ENCODE peak calls at places on chromosomes 1 and 21, in seven cellular contexts. I is tibial nerve, Y is mesenchymal stem cell, U is MM.1S, F is right lobe of liver, L is ascending aorta, N is A549. O is an unnamed sample.

GRCh38 chr1:236147068-236147467 is 4.7 kb downstream of the GPR137B start:
- DNase-seq in I (peak; percentile 21), Y (no peak), U (no peak), F (no peak), L (no peak), N (no peak), O (no peak)

GRCh38 chr1:30325085-30325935 is 398.1 kb downstream of the MATN1 start:
- DNase-seq in I (no peak), Y (no peak), U (no peak), F (no peak), L (peak; percentile 34), N (no peak), O (no peak)

GRCh38 chr1:44031051-44031899 is at the start of gene SLC6A9:
- DNase-seq in I (peak; percentile 18), Y (peak; percentile 80), U (peak; percentile 53), F (peak; percentile 55), L (peak; percentile 81), N (no peak), O (peak; percentile 84)

GRCh38 chr1:225896937-225897549 is 8.1 kb upstream of the LEFTY1 start:
- DNase-seq in I (no peak), Y (peak; percentile 22), U (peak; percentile 98), F (peak; percentile 86), L (no peak), N (peak; percentile 52), O (peak; percentile 17)

GRCh38 chr1:77829851-77830250 is 50.4 kb downstream of the MIGA1 start:
- DNase-seq in I (no peak), Y (peak; percentile 66), U (no peak), F (no peak), L (no peak), N (no peak), O (no peak)

GRCh38 chr1:11653616-11654570 is at the start of gene FBXO2:
- DNase-seq in I (no peak), Y (peak; percentile 49), U (no peak), F (no peak), L (no peak), N (no peak), O (no peak)

GRCh38 chr1:172321429-172321828 is 99.1 kb upstream of the C1orf105 start:
- DNase-seq in I (no peak), Y (peak; percentile 71), U (no peak), F (no peak), L (peak; percentile 68), N (peak; percentile 18), O (no peak)

GRCh38 chr1:33438364-33439145 is 7.7 kb upstream of the PHC2 start:
- DNase-seq in I (no peak), Y (no peak), U (no peak), F (no peak), L (no peak), N (no peak), O (no peak)

GRCh38 chr1:31661856-31662255 is 17.2 kb upstream of the PEF1 start:
- DNase-seq in I (no peak), Y (no peak), U (no peak), F (no peak), L (no peak), N (no peak), O (no peak)

GRCh38 chr1:91707890-91708218 is 178.1 kb downstream of the TGFBR3 start:
- DNase-seq in I (no peak), Y (no peak), U (no peak), F (no peak), L (no peak), N (no peak), O (no peak)

GRCh38 chr21:41366522-41367151 is 4.8 kb downstream of the MX2 start:
- DNase-seq in I (no peak), Y (peak; percentile 80), U (no peak), F (peak; percentile 60), L (peak; percentile 68), N (peak; percentile 65), O (no peak)

GRCh38 chr1:110003747-110004428 is 19.3 kb downstream of the AHCYL1 start:
- DNase-seq in I (peak; percentile 56), Y (peak; percentile 99), U (no peak), F (peak; percentile 69), L (peak; percentile 87), N (peak; percentile 47), O (peak; percentile 73)

GRCh38 chr21:37071561-37072238 is 1.2 kb downstream of the PIGP start:
- DNase-seq in I (peak; percentile 72), Y (peak; percentile 87), U (no peak), F (no peak), L (peak; percentile 85), N (peak; percentile 23), O (peak; percentile 80)

GRCh38 chr1:158227904-158228623 is 26.2 kb upstream of the CD1A start:
- DNase-seq in I (no peak), Y (no peak), U (no peak), F (no peak), L (no peak), N (no peak), O (no peak)

GRCh38 chr1:185720633-185721272 is 13.4 kb upstream of the HMCN1 start:
- DNase-seq in I (peak; percentile 27), Y (peak; percentile 54), U (peak; percentile 58), F (no peak), L (no peak), N (no peak), O (no peak)

GRCh38 chr1:162823771-162824525 is 33.4 kb downstream of the HSD17B7 start:
- DNase-seq in I (no peak), Y (no peak), U (no peak), F (no peak), L (no peak), N (no peak), O (no peak)

GRCh38 chr21:29144736-29145353 is 14.4 kb downstream of the MAP3K7CL start:
- DNase-seq in I (no peak), Y (peak; percentile 65), U (no peak), F (no peak), L (no peak), N (no peak), O (no peak)

GRCh38 chr1:173202430-173203145 is 4.5 kb downstream of the TNFSF4 start:
- DNase-seq in I (peak; percentile 71), Y (peak; percentile 83), U (peak; percentile 58), F (no peak), L (no peak), N (peak; percentile 15), O (no peak)

GRCh38 chr1:187396226-187396625 is 567.5 kb downstream of the PLA2G4A start:
- DNase-seq in I (no peak), Y (peak; percentile 40), U (no peak), F (no peak), L (no peak), N (no peak), O (no peak)

GRCh38 chr1:53188099-53188498 is 8.5 kb upstream of the CPT2 start:
- DNase-seq in I (no peak), Y (no peak), U (no peak), F (no peak), L (no peak), N (no peak), O (no peak)

GRCh38 chr1:232629250-232630046 is 485 bp downstream of the SIPA1L2 start:
- DNase-seq in I (no peak), Y (peak; percentile 56), U (no peak), F (peak; percentile 76), L (peak; percentile 75), N (peak; percentile 25), O (peak; percentile 48)

GRCh38 chr1:143698016-143698415 is 273.8 kb downstream of the FAM72C start:
- DNase-seq in I (no peak), Y (no peak), U (peak; percentile 50), F (peak; percentile 60), L (no peak), N (peak; percentile 46), O (peak; percentile 70)

GRCh38 chr1:33575324-33575879 is 103.0 kb downstream of the ZSCAN20 start:
- DNase-seq in I (no peak), Y (no peak), U (no peak), F (no peak), L (peak; percentile 74), N (no peak), O (peak; percentile 37)

GRCh38 chr1:36109041-36109679 is 15.9 kb downstream of the COL8A2 start:
- DNase-seq in I (no peak), Y (peak; percentile 69), U (no peak), F (no peak), L (no peak), N (no peak), O (no peak)

GRCh38 chr1:156103521-156103947 is 11.0 kb upstream of the LMNA start:
- DNase-seq in I (no peak), Y (peak; percentile 68), U (no peak), F (no peak), L (peak; percentile 82), N (no peak), O (peak; percentile 83)

DNA sequence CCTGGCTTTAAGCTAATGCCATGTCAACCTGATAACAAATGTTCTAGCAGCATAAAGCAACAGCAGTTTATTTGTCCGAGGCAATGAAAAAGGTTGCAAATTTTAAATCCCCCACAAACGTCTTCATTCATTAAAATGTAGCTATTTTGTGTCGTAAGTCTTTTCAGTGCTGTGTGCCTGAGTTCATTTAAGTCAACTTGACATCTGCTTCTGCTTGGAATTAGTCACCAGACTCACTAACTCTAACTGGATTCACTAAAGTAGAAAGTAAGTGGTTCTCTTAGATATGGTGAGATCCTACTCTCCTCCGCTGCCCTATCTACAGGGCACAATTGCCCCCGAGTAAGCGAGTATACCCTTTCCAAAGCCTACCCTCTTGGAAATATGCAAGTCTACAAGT is 118.4 kb upstream of the CHRM3 start:
- DNase-seq in I (no peak), Y (no peak), U (no peak), F (no peak), L (no peak), N (no peak), O (no peak)
- H3K9me3 ChIP-seq in I (no peaks in the 10 kb centered on the region), Y (peaks cover 3% of the 10 kb centered on the region), U (no peaks in the 10 kb centered on the region), F (no peaks in the 10 kb centered on the region), L (no peaks in the 10 kb centered on the region), N (no peaks in the 10 kb centered on the region), O (no peaks in the 10 kb centered on the region)

DNA sequence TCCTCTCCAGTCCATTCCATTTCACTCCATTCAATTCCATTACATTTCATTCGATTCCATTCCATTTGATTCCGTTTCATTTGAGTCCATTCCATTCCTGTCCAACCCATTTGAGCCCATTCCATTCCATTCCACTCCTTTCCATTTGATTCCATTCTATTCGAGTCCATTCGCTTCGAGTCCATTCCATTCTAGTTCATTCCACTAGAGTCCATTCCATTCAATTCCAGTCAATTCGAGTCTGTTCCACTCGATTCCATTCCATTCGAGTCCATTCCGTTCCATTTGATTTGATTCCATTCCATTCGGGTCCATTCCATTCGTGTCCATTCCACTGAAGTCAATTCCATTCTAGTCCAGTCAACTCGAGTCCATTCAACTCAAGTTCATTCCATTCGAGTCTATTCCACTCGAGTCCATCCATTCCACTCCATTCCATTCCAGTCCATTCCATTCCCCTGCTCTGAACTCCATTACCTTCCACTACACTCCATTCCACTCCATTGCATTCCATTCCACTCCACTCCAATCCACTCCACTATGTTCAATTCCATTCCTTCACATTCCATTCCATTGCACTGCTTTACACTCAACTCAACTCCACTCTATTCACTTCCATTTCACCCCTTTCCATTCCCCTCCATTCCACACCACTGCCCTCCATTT is 2569.4 kb upstream of the TPTE start:
- DNase-seq in I (no peak), Y (no peak), U (no peak), F (no peak), L (no peak), N (no peak), O (no peak)
- H3K9me3 ChIP-seq in I (no peaks in the 10 kb centered on the region), Y (peaks cover 100% of the 10 kb centered on the region), U (no peaks in the 10 kb centered on the region), F (peaks cover 73% of the 10 kb centered on the region), L (peaks cover 92% of the 10 kb centered on the region), N (peaks cover 38% of the 10 kb centered on the region), O (peaks cover 27% of the 10 kb centered on the region)

GRCh38 chr1:160605205-160605604 is 25.9 kb upstream of the CD84 start:
- DNase-seq in I (no peak), Y (no peak), U (no peak), F (no peak), L (no peak), N (no peak), O (no peak)
- H3K9me3 ChIP-seq in I (no peaks in the 10 kb centered on the region), Y (peaks cover 3% of the 10 kb centered on the region), U (no peaks in the 10 kb centered on the region), F (no peaks in the 10 kb centered on the region), L (peaks cover 6% of the 10 kb centered on the region), N (peaks cover 11% of the 10 kb centered on the region), O (no peaks in the 10 kb centered on the region)

GRCh38 chr1:2962541-2962940 is 58.7 kb upstream of the ACTRT2 start:
- DNase-seq in I (no peak), Y (no peak), U (no peak), F (no peak), L (no peak), N (no peak), O (no peak)
- H3K9me3 ChIP-seq in I (no peaks in the 10 kb centered on the region), Y (peaks cover 10% of the 10 kb centered on the region), U (no peaks in the 10 kb centered on the region), F (peaks cover 3% of the 10 kb centered on the region), L (peaks cover 10% of the 10 kb centered on the region), N (peaks cover 5% of the 10 kb centered on the region), O (no peaks in the 10 kb centered on the region)